ENCODE peak calls at places on chromosomes 13 and 19, in four cellular contexts. A is heart right ventricle, U is Daoy, N is GM20000. O is an unnamed sample.

GRCh38 chr13:43383488-43384165 is 360.2 kb downstream of the DNAJC15 start:
- DNase-seq in U (no peak), N (no peak), A (no peak), O (no peak)

GRCh38 chr13:25248071-25248470 is 39.2 kb downstream of the MTMR6 start:
- DNase-seq in U (no peak), A (no peak), N (no peak), O (peak; percentile 34)

GRCh38 chr19:8371011-8371804 is 7.3 kb downstream of the ANGPTL4 start:
- DNase-seq in A (no peak), N (no peak), U (no peak), O (no peak)

GRCh38 chr13:44504146-44504545 is 72.0 kb downstream of the TSC22D1 start:
- DNase-seq in U (no peak), N (no peak), A (no peak), O (no peak)

GRCh38 chr13:113596321-113597200 is 12.0 kb downstream of the TFDP1 start:
- DNase-seq in A (no peak), N (no peak), U (no peak), O (no peak)

GRCh38 chr13:85806553-85807175 is 7.4 kb upstream of the SLITRK6 start:
- DNase-seq in U (peak; percentile 5), A (no peak), N (peak; percentile 6), O (peak; percentile 77)

GRCh38 chr13:58584610-58585009 is 953.1 kb downstream of the PCDH17 start:
- DNase-seq in N (no peak), A (no peak), U (no peak), O (no peak)

GRCh38 chr19:29680447-29680846 is 15.2 kb downstream of the PLEKHF1 start:
- DNase-seq in N (peak; percentile 69), A (no peak), U (peak; percentile 78), O (no peak)

GRCh38 chr19:4524808-4525562 is 6.7 kb upstream of the PLIN4 start:
- DNase-seq in U (peak; percentile 59), N (peak; percentile 84), A (peak; percentile 49), O (peak; percentile 17)

GRCh38 chr13:79508224-79508961 is 27.4 kb downstream of the NDFIP2 start:
- DNase-seq in U (peak; percentile 9), N (no peak), A (no peak), O (no peak)

GRCh38 chr19:17209126-17210036 is 5.8 kb upstream of the USE1 start:
- DNase-seq in U (peak; percentile 73), N (peak; percentile 79), A (no peak), O (no peak)

O was measured in pons.